ENCODE peak calls at places on chromosome 17, in ten cellular contexts. One of them, this sample, is unnamed.

GRCh38 chr17:63082952-63083351 is 116.9 kb downstream of the TANC2 start:
- DNase-seq in left lung: no peak
- DNase-seq in GM12865: no peak
- DNase-seq in neural progenitor cell: no peak
- DNase-seq in HL-60: no peak
- DNase-seq in MCF 10A: no peak
- DNase-seq in Calu3: no peak
- DNase-seq in cardiac muscle cell: no peak
- DNase-seq in endothelial cell: no peak
- DNase-seq in Peyer's patch: no peak
- DNase-seq in this sample: no peak

GRCh38 chr17:14061666-14062560 is 7.4 kb upstream of the COX10 start:
- DNase-seq in Peyer's patch: no peak
- DNase-seq in MCF 10A: peak
- DNase-seq in left lung: no peak
- DNase-seq in neural progenitor cell: no peak
- DNase-seq in GM12865: no peak
- DNase-seq in cardiac muscle cell: peak
- DNase-seq in HL-60: no peak
- DNase-seq in Calu3: no peak
- DNase-seq in endothelial cell: no peak
- DNase-seq in this sample: no peak

GRCh38 chr17:79395545-79395944 is 215.3 kb downstream of the RBFOX3 start:
- DNase-seq in Calu3: no peak
- DNase-seq in left lung: no peak
- DNase-seq in neural progenitor cell: no peak
- DNase-seq in cardiac muscle cell: no peak
- DNase-seq in MCF 10A: no peak
- DNase-seq in Peyer's patch: no peak
- DNase-seq in GM12865: no peak
- DNase-seq in HL-60: no peak
- DNase-seq in endothelial cell: no peak
- DNase-seq in this sample: no peak

GRCh38 chr17:79811036-79811887 is 14.4 kb upstream of the CBX8 start:
- DNase-seq in cardiac muscle cell: no peak
- DNase-seq in Calu3: peak
- DNase-seq in HL-60: no peak
- DNase-seq in Peyer's patch: peak
- DNase-seq in neural progenitor cell: peak
- DNase-seq in MCF 10A: peak
- DNase-seq in left lung: peak
- DNase-seq in GM12865: peak
- DNase-seq in endothelial cell: peak
- DNase-seq in this sample: peak

GRCh38 chr17:8125196-8125946 is 1.5 kb upstream of the HES7 start:
- DNase-seq in HL-60: no peak
- DNase-seq in endothelial cell: peak
- DNase-seq in Peyer's patch: peak
- DNase-seq in Calu3: peak
- DNase-seq in cardiac muscle cell: peak
- DNase-seq in left lung: peak
- DNase-seq in MCF 10A: peak
- DNase-seq in neural progenitor cell: peak
- DNase-seq in GM12865: peak
- DNase-seq in this sample: no peak

GRCh38 chr17:6160188-6160555 is 90.0 kb downstream of the WSCD1 start:
- DNase-seq in MCF 10A: no peak
- DNase-seq in GM12865: no peak
- DNase-seq in Peyer's patch: no peak
- DNase-seq in HL-60: no peak
- DNase-seq in neural progenitor cell: no peak
- DNase-seq in cardiac muscle cell: no peak
- DNase-seq in endothelial cell: no peak
- DNase-seq in Calu3: no peak
- DNase-seq in left lung: no peak
- DNase-seq in this sample: no peak

GRCh38 chr17:47883589-47884426 is 12.2 kb upstream of the SP2 start:
- DNase-seq in Peyer's patch: peak
- DNase-seq in Calu3: no peak
- DNase-seq in GM12865: no peak
- DNase-seq in left lung: no peak
- DNase-seq in HL-60: no peak
- DNase-seq in cardiac muscle cell: no peak
- DNase-seq in neural progenitor cell: no peak
- DNase-seq in MCF 10A: peak
- DNase-seq in endothelial cell: no peak
- DNase-seq in this sample: peak

GRCh38 chr17:28370035-28370743 is at the start of gene VTN:
- DNase-seq in left lung: no peak
- DNase-seq in cardiac muscle cell: peak
- DNase-seq in neural progenitor cell: peak
- DNase-seq in Peyer's patch: no peak
- DNase-seq in Calu3: peak
- DNase-seq in endothelial cell: no peak
- DNase-seq in HL-60: peak
- DNase-seq in GM12865: no peak
- DNase-seq in MCF 10A: peak
- DNase-seq in this sample: no peak

GRCh38 chr17:17343160-17343735 is 40.1 kb downstream of the NT5M start:
- DNase-seq in left lung: peak
- DNase-seq in MCF 10A: no peak
- DNase-seq in endothelial cell: no peak
- DNase-seq in HL-60: no peak
- DNase-seq in Peyer's patch: peak
- DNase-seq in Calu3: no peak
- DNase-seq in cardiac muscle cell: no peak
- DNase-seq in GM12865: no peak
- DNase-seq in neural progenitor cell: no peak
- DNase-seq in this sample: peak

GRCh38 chr17:29723283-29724047 is 100.8 kb upstream of the CORO6 start:
- DNase-seq in endothelial cell: no peak
- DNase-seq in HL-60: peak
- DNase-seq in Peyer's patch: no peak
- DNase-seq in neural progenitor cell: no peak
- DNase-seq in GM12865: peak
- DNase-seq in Calu3: no peak
- DNase-seq in MCF 10A: no peak
- DNase-seq in cardiac muscle cell: no peak
- DNase-seq in left lung: no peak
- DNase-seq in this sample: no peak

GRCh38 chr17:49110504-49110903 is 22.1 kb upstream of the B4GALNT2 start:
- DNase-seq in cardiac muscle cell: no peak
- DNase-seq in Peyer's patch: no peak
- DNase-seq in neural progenitor cell: no peak
- DNase-seq in left lung: no peak
- DNase-seq in endothelial cell: no peak
- DNase-seq in MCF 10A: peak
- DNase-seq in GM12865: no peak
- DNase-seq in HL-60: no peak
- DNase-seq in Calu3: no peak
- DNase-seq in this sample: no peak

GRCh38 chr17:6786618-6787017 is 10.6 kb downstream of the FBXO39 start:
- DNase-seq in Calu3: no peak
- DNase-seq in neural progenitor cell: no peak
- DNase-seq in MCF 10A: peak
- DNase-seq in left lung: no peak
- DNase-seq in Peyer's patch: no peak
- DNase-seq in endothelial cell: no peak
- DNase-seq in HL-60: no peak
- DNase-seq in GM12865: no peak
- DNase-seq in cardiac muscle cell: peak
- DNase-seq in this sample: no peak

GRCh38 chr17:1011760-1012735 is 15.1 kb downstream of the TIMM22 start:
- DNase-seq in neural progenitor cell: no peak
- DNase-seq in Peyer's patch: no peak
- DNase-seq in endothelial cell: no peak
- DNase-seq in HL-60: no peak
- DNase-seq in left lung: peak
- DNase-seq in Calu3: no peak
- DNase-seq in cardiac muscle cell: no peak
- DNase-seq in GM12865: no peak
- DNase-seq in MCF 10A: no peak
- DNase-seq in this sample: peak

GRCh38 chr17:78500806-78501205 is 76.4 kb downstream of the DNAH17 start:
- DNase-seq in MCF 10A: no peak
- DNase-seq in left lung: no peak
- DNase-seq in HL-60: no peak
- DNase-seq in cardiac muscle cell: no peak
- DNase-seq in Peyer's patch: no peak
- DNase-seq in neural progenitor cell: no peak
- DNase-seq in endothelial cell: no peak
- DNase-seq in GM12865: no peak
- DNase-seq in Calu3: no peak
- DNase-seq in this sample: no peak

GRCh38 chr17:2076461-2076984 is 21.6 kb downstream of the HIC1 start:
- DNase-seq in MCF 10A: no peak
- DNase-seq in Calu3: no peak
- DNase-seq in HL-60: no peak
- DNase-seq in left lung: no peak
- DNase-seq in GM12865: no peak
- DNase-seq in neural progenitor cell: no peak
- DNase-seq in endothelial cell: no peak
- DNase-seq in cardiac muscle cell: peak
- DNase-seq in Peyer's patch: peak
- DNase-seq in this sample: no peak

GRCh38 chr17:49579522-49579921 is 3.9 kb downstream of the NXPH3 start:
- DNase-seq in left lung: no peak
- DNase-seq in neural progenitor cell: no peak
- DNase-seq in cardiac muscle cell: no peak
- DNase-seq in endothelial cell: no peak
- DNase-seq in HL-60: no peak
- DNase-seq in Peyer's patch: peak
- DNase-seq in GM12865: no peak
- DNase-seq in MCF 10A: no peak
- DNase-seq in Calu3: no peak
- DNase-seq in this sample: no peak

GRCh38 chr17:58002154-58002553 is 4.9 kb downstream of the SRSF1 start:
- DNase-seq in MCF 10A: no peak
- DNase-seq in Calu3: no peak
- DNase-seq in HL-60: no peak
- DNase-seq in cardiac muscle cell: no peak
- DNase-seq in neural progenitor cell: no peak
- DNase-seq in endothelial cell: no peak
- DNase-seq in Peyer's patch: no peak
- DNase-seq in GM12865: no peak
- DNase-seq in left lung: no peak
- DNase-seq in this sample: no peak

GRCh38 chr17:60971515-60972369 is 294.1 kb downstream of the BCAS3 start:
- DNase-seq in MCF 10A: peak
- DNase-seq in Calu3: peak
- DNase-seq in neural progenitor cell: peak
- DNase-seq in Peyer's patch: no peak
- DNase-seq in cardiac muscle cell: peak
- DNase-seq in endothelial cell: peak
- DNase-seq in HL-60: no peak
- DNase-seq in left lung: no peak
- DNase-seq in GM12865: peak
- DNase-seq in this sample: no peak

GRCh38 chr17:66549312-66549705 is 246.9 kb downstream of the PRKCA start:
- DNase-seq in GM12865: no peak
- DNase-seq in Calu3: no peak
- DNase-seq in Peyer's patch: no peak
- DNase-seq in cardiac muscle cell: peak
- DNase-seq in left lung: no peak
- DNase-seq in MCF 10A: no peak
- DNase-seq in neural progenitor cell: no peak
- DNase-seq in HL-60: no peak
- DNase-seq in endothelial cell: no peak
- DNase-seq in this sample: no peak
- TF ChIP-seq CTCF in GM12865: no peak
- TF ChIP-seq CTCF in Calu3: no peak
- TF ChIP-seq CTCF in Peyer's patch: no peak
- TF ChIP-seq CTCF in cardiac muscle cell: no peak
- TF ChIP-seq CTCF in left lung: no peak
- TF ChIP-seq CTCF in MCF 10A: no peak
- TF ChIP-seq CTCF in neural progenitor cell: no peak
- TF ChIP-seq CTCF in HL-60: no peak
- TF ChIP-seq CTCF in endothelial cell: no peak
- TF ChIP-seq CTCF in this sample: no peak

DNA sequence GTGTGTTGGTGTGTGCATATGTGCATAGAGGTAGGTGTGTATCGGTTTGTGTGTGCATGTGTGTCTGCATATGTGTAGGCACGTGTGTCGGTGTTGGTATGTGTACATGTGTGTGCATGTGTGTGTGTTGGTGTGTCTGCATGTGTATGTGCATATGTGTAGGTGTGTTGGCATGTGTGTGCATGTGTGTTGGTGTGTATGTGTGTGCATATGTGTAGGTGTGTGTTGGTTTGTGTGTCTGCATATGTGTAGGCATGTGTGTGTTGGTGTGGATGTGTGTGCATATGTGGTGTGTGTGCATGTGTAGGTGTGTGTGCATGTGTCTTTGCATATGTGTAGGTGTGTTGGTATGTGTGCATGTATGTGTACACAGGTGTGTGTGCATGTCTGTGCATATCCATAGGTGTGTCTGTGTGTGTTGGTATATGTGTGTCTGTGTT is 3.9 kb upstream of the AATK start:
- DNase-seq in endothelial cell: no peak
- DNase-seq in neural progenitor cell: no peak
- DNase-seq in left lung: no peak
- DNase-seq in cardiac muscle cell: no peak
- DNase-seq in Peyer's patch: no peak
- DNase-seq in GM12865: no peak
- DNase-seq in HL-60: no peak
- DNase-seq in Calu3: no peak
- DNase-seq in MCF 10A: no peak
- DNase-seq in this sample: no peak
- TF ChIP-seq CTCF in endothelial cell: no peak
- TF ChIP-seq CTCF in neural progenitor cell: no peak
- TF ChIP-seq CTCF in left lung: no peak
- TF ChIP-seq CTCF in cardiac muscle cell: no peak
- TF ChIP-seq CTCF in Peyer's patch: no peak
- TF ChIP-seq CTCF in GM12865: no peak
- TF ChIP-seq CTCF in HL-60: no peak
- TF ChIP-seq CTCF in Calu3: no peak
- TF ChIP-seq CTCF in MCF 10A: no peak
- TF ChIP-seq CTCF in this sample: no peak

GRCh38 chr17:40422990-40423611 is 5.4 kb upstream of the TOP2A start:
- DNase-seq in left lung: no peak
- DNase-seq in MCF 10A: no peak
- DNase-seq in Peyer's patch: no peak
- DNase-seq in neural progenitor cell: peak
- DNase-seq in GM12865: no peak
- DNase-seq in HL-60: no peak
- DNase-seq in Calu3: peak
- DNase-seq in cardiac muscle cell: no peak
- DNase-seq in endothelial cell: no peak
- DNase-seq in this sample: no peak
- TF ChIP-seq CTCF in left lung: no peak
- TF ChIP-seq CTCF in MCF 10A: no peak
- TF ChIP-seq CTCF in Peyer's patch: no peak
- TF ChIP-seq CTCF in neural progenitor cell: peak
- TF ChIP-seq CTCF in GM12865: no peak
- TF ChIP-seq CTCF in HL-60: no peak
- TF ChIP-seq CTCF in Calu3: no peak
- TF ChIP-seq CTCF in cardiac muscle cell: no peak
- TF ChIP-seq CTCF in endothelial cell: no peak
- TF ChIP-seq CTCF in this sample: peak

DNA sequence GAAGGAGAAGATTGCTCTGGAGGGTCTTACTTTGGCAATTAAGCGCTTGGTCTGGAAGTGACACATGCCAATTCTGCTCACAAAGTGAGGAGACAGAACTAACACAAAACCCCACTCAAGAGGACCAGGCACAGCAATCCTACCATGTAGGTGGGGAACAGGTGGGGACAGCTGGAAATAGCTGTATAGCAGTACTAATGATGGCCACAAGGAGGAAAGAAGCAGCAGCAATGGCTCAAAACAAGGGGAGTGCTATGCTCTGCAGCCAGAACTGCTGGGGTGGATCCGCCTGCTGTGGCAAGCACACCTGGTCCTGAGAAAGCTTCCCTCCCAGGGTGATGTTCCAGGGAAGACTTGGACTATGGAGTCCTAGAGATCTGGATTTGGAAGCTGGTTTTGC is 17.0 kb upstream of the TMEM132E start:
- DNase-seq in Peyer's patch: no peak
- DNase-seq in cardiac muscle cell: no peak
- DNase-seq in GM12865: peak
- DNase-seq in Calu3: peak
- DNase-seq in endothelial cell: no peak
- DNase-seq in neural progenitor cell: peak
- DNase-seq in left lung: no peak
- DNase-seq in HL-60: no peak
- DNase-seq in MCF 10A: no peak
- DNase-seq in this sample: no peak
- TF ChIP-seq CTCF in Peyer's patch: no peak
- TF ChIP-seq CTCF in cardiac muscle cell: peak
- TF ChIP-seq CTCF in GM12865: peak
- TF ChIP-seq CTCF in Calu3: no peak
- TF ChIP-seq CTCF in endothelial cell: peak
- TF ChIP-seq CTCF in neural progenitor cell: peak
- TF ChIP-seq CTCF in left lung: no peak
- TF ChIP-seq CTCF in HL-60: peak
- TF ChIP-seq CTCF in MCF 10A: no peak
- TF ChIP-seq CTCF in this sample: peak